ENCODE peak calls at places on chromosomes 11 and 22, in eight cellular contexts. C is fibroblast of the aortic adventitia, L is H1, Z is osteoblast, X is Caco-2, P is endodermal cell, O is AG09309, H is cardiac fibroblast. Q is an unnamed sample.

GRCh38 chr11:61650781-61651571 is 29.2 kb upstream of the DAGLA start:
- DNase-seq in Z (no peak), C (no peak), X (peak), P (peak), O (no peak), H (no peak), L (no peak), Q (no peak)

GRCh38 chr22:45083659-45084305 is 74.0 kb upstream of the PHF21B start:
- DNase-seq in P (no peak), H (peak), Z (peak), O (peak), C (peak), X (no peak), L (no peak), Q (peak)

GRCh38 chr11:33598426-33599069 is 102.1 kb downstream of the C11orf91 start:
- DNase-seq in Z (no peak), H (no peak), P (peak), C (no peak), X (no peak), L (no peak), O (no peak), Q (no peak)

GRCh38 chr22:30884211-30885000 is 84.2 kb downstream of the MORC2 start:
- DNase-seq in P (no peak), O (no peak), L (no peak), X (no peak), C (no peak), H (no peak), Z (peak), Q (no peak)

GRCh38 chr22:39240841-39241631 is 3.7 kb downstream of the PDGFB start:
- DNase-seq in H (no peak), L (no peak), X (peak), P (no peak), Z (no peak), C (no peak), O (no peak), Q (no peak)

GRCh38 chr22:43542681-43543521 is 131.1 kb downstream of the MPPED1 start:
- DNase-seq in O (no peak), X (no peak), Z (no peak), L (no peak), P (no peak), H (no peak), C (no peak), Q (no peak)

GRCh38 chr11:73266644-73267015 is 5.5 kb upstream of the P2RY6 start:
- DNase-seq in Z (no peak), O (no peak), X (no peak), H (no peak), P (no peak), L (no peak), C (no peak), Q (no peak)

GRCh38 chr22:31235076-31235475 is 23.0 kb downstream of the LIMK2 start:
- DNase-seq in O (no peak), Z (no peak), P (no peak), C (no peak), L (no peak), X (no peak), H (peak), Q (no peak)

GRCh38 chr11:34650528-34650927 is 29.6 kb downstream of the EHF start:
- DNase-seq in X (no peak), P (no peak), O (no peak), L (no peak), H (peak), Z (no peak), C (peak), Q (no peak)

GRCh38 chr22:28843633-28844032 is 39.7 kb upstream of the ZNRF3 start:
- DNase-seq in L (no peak), P (no peak), H (no peak), O (no peak), X (no peak), Z (no peak), C (no peak), Q (no peak)

GRCh38 chr22:30732426-30732825 is 37.8 kb downstream of the OSBP2 start:
- DNase-seq in H (no peak), P (no peak), O (no peak), L (no peak), X (no peak), C (no peak), Z (peak), Q (no peak)

GRCh38 chr11:16787035-16787744 is 48.7 kb downstream of the C11orf58 start:
- DNase-seq in C (peak), P (peak), X (no peak), Z (peak), H (peak), O (no peak), L (no peak), Q (peak)

GRCh38 chr22:43148581-43148980 is 2.8 kb upstream of the TSPO start:
- DNase-seq in C (no peak), P (no peak), Z (no peak), H (no peak), X (no peak), O (no peak), L (no peak), Q (no peak)

GRCh38 chr11:32034149-32034548 is 56.7 kb upstream of the RCN1 start:
- DNase-seq in C (peak), P (no peak), Z (peak), H (peak), O (peak), L (no peak), X (no peak), Q (peak)

GRCh38 chr22:46971141-46971775 is 208.8 kb downstream of the TBC1D22A start:
- DNase-seq in P (peak), L (no peak), C (peak), O (no peak), X (no peak), H (peak), Z (peak), Q (peak)

GRCh38 chr22:38599466-38599865 is 29.5 kb upstream of the DMC1 start:
- DNase-seq in H (no peak), Z (no peak), C (no peak), O (no peak), P (no peak), L (no peak), X (no peak), Q (no peak)

GRCh38 chr22:17369553-17370035 is 334 bp downstream of the CECR2 start:
- DNase-seq in C (no peak), O (no peak), P (peak), L (no peak), H (peak), Z (no peak), X (peak), Q (peak)

GRCh38 chr11:72422414-72422813 is 11.9 kb downstream of the CLPB start:
- DNase-seq in C (no peak), P (no peak), O (no peak), Z (no peak), H (no peak), L (no peak), X (no peak), Q (no peak)

GRCh38 chr22:18076060-18076497 is 1.7 kb upstream of the PEX26 start:
- DNase-seq in H (peak), O (peak), Z (peak), P (peak), X (peak), L (no peak), C (peak), Q (peak)

GRCh38 chr11:27282141-27282590 is 80.8 kb downstream of the CCDC34 start:
- DNase-seq in O (peak), Z (peak), P (no peak), H (peak), C (peak), L (no peak), X (no peak), Q (peak)

GRCh38 chr22:26394787-26395186 is 34.3 kb upstream of the ASPHD2 start:
- DNase-seq in P (no peak), H (no peak), C (no peak), Z (no peak), L (no peak), X (no peak), O (no peak), Q (no peak)

GRCh38 chr11:115613986-115614625 is 109.9 kb upstream of the CADM1 start:
- DNase-seq in X (no peak), L (no peak), H (no peak), P (no peak), Z (no peak), C (no peak), O (peak), Q (peak)

GRCh38 chr11:127926721-127927120 is 660.6 kb downstream of the ETS1 start:
- DNase-seq in C (no peak), P (no peak), O (no peak), H (no peak), X (no peak), L (no peak), Z (no peak), Q (no peak)

GRCh38 chr22:25388866-25389540 is 169.6 kb downstream of the CRYBB2 start:
- DNase-seq in L (no peak), C (no peak), P (no peak), H (no peak), X (no peak), Z (peak), O (no peak), Q (no peak)

GRCh38 chr11:12286606-12287005 is 90.8 kb upstream of the PARVA start:
- DNase-seq in X (no peak), L (no peak), O (no peak), C (no peak), H (no peak), Z (no peak), P (no peak), Q (no peak)

GRCh38 chr11:12285811-12286222 is 91.6 kb upstream of the PARVA start:
- DNase-seq in C (no peak), X (no peak), L (no peak), Z (no peak), H (no peak), P (no peak), O (no peak), Q (no peak)

GRCh38 chr11:12287009-12287373 is 90.4 kb upstream of the PARVA start:
- DNase-seq in O (peak), L (no peak), X (peak), Z (peak), H (peak), P (peak), C (peak), Q (peak)

GRCh38 chr11:12284321-12285050 is 92.9 kb upstream of the PARVA start:
- DNase-seq in Z (peak), O (peak), P (no peak), X (no peak), L (no peak), H (peak), C (peak), Q (peak)

GRCh38 chr11:12285106-12285505 is 92.3 kb upstream of the PARVA start:
- DNase-seq in Z (peak), C (peak), O (peak), P (no peak), L (no peak), H (peak), X (no peak), Q (peak)
- H3K4me3 ChIP-seq in Z (peak), C (peak), O (no peak), P (no peak), L (no peak), H (peak), X (no peak), Q (no peak)

GRCh38 chr22:32830473-32830872 is 29.0 kb downstream of the TIMP3 start:
- DNase-seq in C (no peak), O (no peak), Z (no peak), X (no peak), L (no peak), P (peak), H (no peak), Q (no peak)

GRCh38 chr22:32828561-32828960 is 27.1 kb downstream of the TIMP3 start:
- DNase-seq in L (no peak), O (no peak), P (no peak), X (no peak), Z (no peak), C (no peak), H (no peak), Q (no peak)

GRCh38 chr22:32830957-32831356 is 29.5 kb downstream of the TIMP3 start:
- DNase-seq in X (no peak), P (no peak), H (no peak), Z (no peak), O (no peak), C (no peak), L (no peak), Q (no peak)

GRCh38 chr22:32829451-32829851 is 27.9 kb downstream of the TIMP3 start:
- DNase-seq in Z (no peak), P (no peak), C (no peak), H (no peak), X (no peak), L (no peak), O (no peak), Q (no peak)

GRCh38 chr22:32831571-32831970 is 30.1 kb downstream of the TIMP3 start:
- DNase-seq in P (no peak), C (no peak), Z (no peak), L (no peak), H (no peak), X (no peak), O (no peak), Q (no peak)
- H3K4me3 ChIP-seq in P (no peak), C (no peak), Z (no peak), L (no peak), H (no peak), X (no peak), O (no peak), Q (no peak)

GRCh38 chr11:123525511-123525918 is 95.4 kb downstream of the GRAMD1B start:
- DNase-seq in Z (no peak), C (no peak), H (no peak), L (no peak), X (no peak), O (no peak), P (no peak), Q (no peak)
- H3K4me3 ChIP-seq in Z (peak), C (peak), H (no peak), L (no peak), X (no peak), O (peak), P (no peak), Q (peak)

GRCh38 chr11:65041206-65042035 is at the start of gene SAC3D1:
- DNase-seq in Z (peak), O (no peak), P (peak), C (peak), X (peak), L (no peak), H (no peak), Q (peak)
- H3K4me3 ChIP-seq in Z (peak), O (peak), P (peak), C (peak), X (peak), L (peak), H (peak), Q (peak)

GRCh38 chr22:37023743-37024338 is 4.3 kb downstream of the MPST start:
- DNase-seq in Z (peak), O (no peak), C (no peak), H (no peak), P (no peak), L (no peak), X (no peak), Q (no peak)

GRCh38 chr22:37026325-37026724 is 6.8 kb downstream of the MPST start:
- DNase-seq in Z (peak), C (no peak), X (no peak), H (no peak), P (no peak), L (no peak), O (no peak), Q (no peak)

GRCh38 chr22:37025500-37026070 is 6.0 kb downstream of the MPST start:
- DNase-seq in H (no peak), C (no peak), L (no peak), X (no peak), O (no peak), Z (peak), P (no peak), Q (no peak)

GRCh38 chr22:37022483-37023337 is 3.2 kb downstream of the MPST start:
- DNase-seq in O (no peak), H (no peak), P (no peak), Z (peak), C (no peak), L (no peak), X (no peak), Q (no peak)

GRCh38 chr22:37024339-37025157 is 5.0 kb downstream of the MPST start:
- DNase-seq in X (no peak), O (no peak), Z (peak), L (no peak), C (no peak), H (no peak), P (no peak), Q (no peak)
- H3K4me3 ChIP-seq in X (no peak), O (no peak), Z (no peak), L (no peak), C (no peak), H (no peak), P (no peak), Q (no peak)

GRCh38 chr11:68266936-68267880 is 4.6 kb downstream of the C11orf24 start:
- DNase-seq in C (peak), O (no peak), Z (peak), P (no peak), H (no peak), L (no peak), X (peak), Q (no peak)

GRCh38 chr11:68270334-68271022 is 1.3 kb downstream of the C11orf24 start:
- DNase-seq in P (no peak), X (peak), C (no peak), H (no peak), Z (no peak), O (no peak), L (no peak), Q (no peak)

GRCh38 chr11:68267881-68268240 is 3.9 kb downstream of the C11orf24 start:
- DNase-seq in Z (peak), P (no peak), X (peak), C (no peak), L (no peak), H (no peak), O (no peak), Q (no peak)

GRCh38 chr11:68271023-68271780 is 571 bp downstream of the C11orf24 start:
- DNase-seq in H (peak), L (no peak), Z (peak), C (peak), P (peak), O (peak), X (peak), Q (peak)

DNA sequence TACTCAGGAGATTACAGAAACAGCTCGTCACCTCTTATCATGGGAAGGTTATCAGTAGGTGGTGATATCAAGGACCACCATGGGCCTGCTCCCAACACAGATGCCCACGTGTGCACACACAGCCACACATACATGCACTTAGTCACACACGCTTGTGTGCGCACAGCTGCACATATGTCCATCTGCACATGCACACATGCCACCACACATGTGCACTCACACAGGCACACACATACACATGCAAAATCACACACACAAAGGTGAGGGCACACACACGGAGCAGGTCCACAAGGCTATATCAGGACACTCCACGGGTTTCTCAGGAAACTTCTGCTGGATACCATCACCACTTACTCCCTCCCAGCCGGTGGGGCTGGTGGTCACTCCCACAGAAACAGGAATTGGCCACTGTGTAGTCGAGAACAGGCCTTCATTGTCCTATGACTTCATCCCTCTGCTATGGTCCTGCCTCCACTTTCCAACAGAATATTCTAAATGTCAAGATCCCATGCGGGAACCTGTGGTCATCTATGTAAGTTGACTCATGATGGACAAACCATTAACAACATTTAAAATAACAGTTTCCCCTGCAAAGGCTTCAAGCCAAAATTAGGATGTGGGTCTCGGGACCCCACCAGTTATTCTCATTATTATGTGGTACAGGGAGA is 2.2 kb downstream of the C11orf24 start:
- DNase-seq in Z (peak), C (peak), L (no peak), O (peak), H (peak), P (no peak), X (peak), Q (peak)
- H3K4me3 ChIP-seq in Z (peak), C (peak), L (no peak), O (peak), H (peak), P (peak), X (no peak), Q (peak)

GRCh38 chr11:9357041-9357440 is 27.4 kb upstream of the IPO7 start:
- DNase-seq in L (no peak), H (no peak), Z (no peak), C (no peak), P (no peak), O (no peak), X (no peak), Q (no peak)
- H3K4me3 ChIP-seq in L (no peak), H (no peak), Z (no peak), C (no peak), P (no peak), O (no peak), X (no peak), Q (no peak)